ENCODE peak calls at places on chromosomes 13 and 19, in nine cellular contexts. T, C, J, S, M, P, V, R and W are unnamed samples.

GRCh38 chr19:52070496-52070895 is 21.9 kb upstream of the ZNF432 start:
- DNase-seq in T (no peak), C (no peak), J (peak; percentile 74), S (peak; percentile 76), M (peak; percentile 44), P (no peak), V (no peak), R (no peak), W (no peak)

GRCh38 chr13:98454389-98454881 is 122.5 kb downstream of the STK24 start:
- DNase-seq in T (no peak), C (peak; percentile 98), J (peak; percentile 79), S (peak; percentile 62), M (peak; percentile 94), P (no peak), V (no peak), R (no peak), W (peak; percentile 57)

GRCh38 chr19:42280761-42281174 is 11.7 kb downstream of the CIC start:
- DNase-seq in T (no peak), C (peak; percentile 70), J (peak; percentile 72), S (no peak), M (peak; percentile 17), P (no peak), V (no peak), R (no peak), W (peak; percentile 67)

GRCh38 chr19:6833166-6833790 is 54.1 kb upstream of the ADGRE1 start:
- DNase-seq in T (no peak), C (no peak), J (no peak), S (no peak), M (no peak), P (no peak), V (no peak), R (no peak), W (no peak)

GRCh38 chr19:12647490-12648071 is 19.0 kb downstream of the MAN2B1 start:
- DNase-seq in T (no peak), C (peak; percentile 44), J (no peak), S (no peak), M (no peak), P (no peak), V (peak; percentile 81), R (no peak), W (no peak)

GRCh38 chr19:58570770-58571574 is 2.2 kb downstream of the MZF1 start:
- DNase-seq in T (no peak), C (no peak), J (no peak), S (no peak), M (no peak), P (no peak), V (no peak), R (no peak), W (no peak)

GRCh38 chr19:55500368-55500952 is 12.2 kb downstream of the SSC5D start:
- DNase-seq in T (no peak), C (no peak), J (no peak), S (no peak), M (no peak), P (no peak), V (peak; percentile 42), R (no peak), W (no peak)

GRCh38 chr19:55193481-55193880 is 13.4 kb upstream of the SYT5 start:
- DNase-seq in T (no peak), C (no peak), J (no peak), S (no peak), M (no peak), P (no peak), V (peak; percentile 19), R (no peak), W (no peak)

GRCh38 chr13:29845440-29846056 is 4.9 kb downstream of the UBL3 start:
- DNase-seq in T (no peak), C (peak; percentile 32), J (no peak), S (no peak), M (peak; percentile 32), P (no peak), V (no peak), R (no peak), W (no peak)

GRCh38 chr19:3785464-3785937 is 680 bp downstream of the MATK start:
- DNase-seq in T (peak; percentile 34), C (no peak), J (no peak), S (no peak), M (no peak), P (no peak), V (no peak), R (no peak), W (no peak)

GRCh38 chr19:35645680-35646511 is 2.2 kb upstream of the COX6B1 start:
- DNase-seq in T (no peak), C (no peak), J (no peak), S (no peak), M (no peak), P (no peak), V (no peak), R (no peak), W (no peak)

GRCh38 chr19:37999309-38000213 is 92.6 kb downstream of the SIPA1L3 start:
- DNase-seq in T (no peak), C (peak; percentile 100), J (peak; percentile 99), S (peak; percentile 98), M (peak; percentile 98), P (peak; percentile 76), V (peak; percentile 67), R (no peak), W (no peak)

GRCh38 chr19:38834104-38834490 is 2.5 kb upstream of the ECH1 start:
- DNase-seq in T (no peak), C (no peak), J (no peak), S (no peak), M (peak; percentile 61), P (no peak), V (no peak), R (no peak), W (no peak)

GRCh38 chr13:79990048-79990447 is 350.9 kb downstream of the SPRY2 start:
- DNase-seq in T (no peak), C (peak; percentile 69), J (no peak), S (no peak), M (peak; percentile 35), P (no peak), V (no peak), R (no peak), W (no peak)